ENCODE peak calls at places on chromosomes 7 and 10, in seven cellular contexts. E is GM12865; S is GM13977; Z is endothelial cell; U is CD4-positive, alpha-beta T cell; X is HFF-Myc; V is astrocyte. H is an unnamed sample.

GRCh38 chr7:129169171-129169643 is 19.2 kb upstream of the SMO start:
- DNase-seq in E (peak), S (peak), Z (peak), U (no peak), X (no peak), V (peak), H (peak)

GRCh38 chr10:91883549-91884542 is 25.4 kb downstream of the FGFBP3 start:
- DNase-seq in E (no peak), S (no peak), Z (no peak), U (no peak), X (no peak), V (peak), H (no peak)

GRCh38 chr10:102776779-102777417 is 33.1 kb downstream of the WBP1L start:
- DNase-seq in E (no peak), S (no peak), Z (peak), U (no peak), X (peak), V (peak), H (peak)

GRCh38 chr10:100508691-100509150 is 10.9 kb downstream of the SEC31B start:
- DNase-seq in E (peak), S (peak), Z (peak), U (peak), X (peak), V (peak), H (peak)

GRCh38 chr7:92665926-92666325 is 75.7 kb upstream of the FAM133B start:
- DNase-seq in E (no peak), S (no peak), Z (no peak), U (no peak), X (no peak), V (no peak), H (no peak)

GRCh38 chr10:114408968-114409444 is 4.7 kb upstream of the AFAP1L2 start:
- DNase-seq in E (no peak), S (no peak), Z (no peak), U (no peak), X (no peak), V (no peak), H (no peak)

GRCh38 chr7:83791737-83792136 is 142.8 kb upstream of the SEMA3E start:
- DNase-seq in E (no peak), S (no peak), Z (no peak), U (no peak), X (no peak), V (no peak), H (no peak)

GRCh38 chr10:123009105-123009805 is 449 bp downstream of the ACADSB start:
- DNase-seq in E (peak), S (peak), Z (peak), U (no peak), X (no peak), V (no peak), H (peak)

GRCh38 chr10:103055105-103055504 is 137.0 kb downstream of the CNNM2 start:
- DNase-seq in E (no peak), S (no peak), Z (no peak), U (no peak), X (no peak), V (no peak), H (no peak)

GRCh38 chr10:21203473-21204107 is 306.5 kb upstream of the NEBL start:
- DNase-seq in E (no peak), S (no peak), Z (no peak), U (no peak), X (no peak), V (no peak), H (no peak)

GRCh38 chr10:48807786-48808185 is 123.1 kb downstream of the WDFY4 start:
- DNase-seq in E (no peak), S (no peak), Z (no peak), U (no peak), X (no peak), V (no peak), H (no peak)

GRCh38 chr7:17038160-17038782 is 156.5 kb upstream of the AGR3 start:
- DNase-seq in E (no peak), S (no peak), Z (no peak), U (no peak), X (no peak), V (no peak), H (no peak)

GRCh38 chr7:135167360-135167759 is 3.1 kb downstream of the CYREN start:
- DNase-seq in E (no peak), S (peak), Z (no peak), U (no peak), X (no peak), V (no peak), H (no peak)

GRCh38 chr10:115092555-115093285 is 445 bp upstream of the ATRNL1 start:
- DNase-seq in E (peak), S (no peak), Z (peak), U (no peak), X (no peak), V (peak), H (peak)

GRCh38 chr10:99631496-99631895 is 11.3 kb upstream of the SLC25A28 start:
- DNase-seq in E (no peak), S (no peak), Z (no peak), U (no peak), X (no peak), V (peak), H (no peak)

GRCh38 chr7:37987732-37988131 is 67.3 kb downstream of the EPDR1 start:
- DNase-seq in E (peak), S (no peak), Z (no peak), U (no peak), X (no peak), V (peak), H (no peak)

GRCh38 chr7:139618482-139619366 is 95.2 kb downstream of the CLEC2L start:
- DNase-seq in E (peak), S (peak), Z (peak), U (peak), X (no peak), V (peak), H (peak)

GRCh38 chr7:21256310-21256877 is 171.5 kb upstream of the SP4 start:
- DNase-seq in E (peak), S (no peak), Z (peak), U (peak), X (no peak), V (peak), H (no peak)

GRCh38 chr10:63713191-63714144 is 192.3 kb downstream of the REEP3 start:
- DNase-seq in E (no peak), S (no peak), Z (peak), U (no peak), X (no peak), V (peak), H (peak)

GRCh38 chr7:37732253-37732652 is 48.7 kb downstream of the GPR141 start:
- DNase-seq in E (peak), S (peak), Z (peak), U (no peak), X (no peak), V (no peak), H (peak)

GRCh38 chr10:22652988-22653431 is 61.4 kb downstream of the PIP4K2A start:
- DNase-seq in E (no peak), S (no peak), Z (no peak), U (no peak), X (no peak), V (no peak), H (no peak)

GRCh38 chr7:5238500-5238899 is 44.2 kb upstream of the SLC29A4 start:
- DNase-seq in E (no peak), S (no peak), Z (no peak), U (no peak), X (no peak), V (no peak), H (no peak)

GRCh38 chr10:6507311-6507710 is 72.8 kb downstream of the PRKCQ start:
- DNase-seq in E (peak), S (peak), Z (no peak), U (no peak), X (no peak), V (no peak), H (no peak)

GRCh38 chr10:43960477-43960876 is 311.8 kb upstream of the ZNF32 start:
- DNase-seq in E (no peak), S (no peak), Z (no peak), U (no peak), X (no peak), V (no peak), H (no peak)

GRCh38 chr10:3958472-3958996 is 173.5 kb upstream of the KLF6 start:
- DNase-seq in E (no peak), S (no peak), Z (no peak), U (no peak), X (no peak), V (no peak), H (no peak)

GRCh38 chr10:3951993-3952392 is 167.0 kb upstream of the KLF6 start:
- DNase-seq in E (no peak), S (no peak), Z (no peak), U (no peak), X (no peak), V (no peak), H (no peak)

GRCh38 chr10:3955954-3956617 is 171.1 kb upstream of the KLF6 start:
- DNase-seq in E (no peak), S (no peak), Z (no peak), U (no peak), X (no peak), V (no peak), H (no peak)

GRCh38 chr10:3954615-3955014 is 169.6 kb upstream of the KLF6 start:
- DNase-seq in E (no peak), S (no peak), Z (no peak), U (no peak), X (no peak), V (no peak), H (no peak)

GRCh38 chr10:3955493-3955892 is 170.5 kb upstream of the KLF6 start:
- DNase-seq in E (no peak), S (no peak), Z (peak), U (no peak), X (no peak), V (no peak), H (no peak)
- TF ChIP-seq CTCF in E (no peak), S (no peak), Z (no peak), U (no peak), X (no peak), V (no peak), H (no peak)

DNA sequence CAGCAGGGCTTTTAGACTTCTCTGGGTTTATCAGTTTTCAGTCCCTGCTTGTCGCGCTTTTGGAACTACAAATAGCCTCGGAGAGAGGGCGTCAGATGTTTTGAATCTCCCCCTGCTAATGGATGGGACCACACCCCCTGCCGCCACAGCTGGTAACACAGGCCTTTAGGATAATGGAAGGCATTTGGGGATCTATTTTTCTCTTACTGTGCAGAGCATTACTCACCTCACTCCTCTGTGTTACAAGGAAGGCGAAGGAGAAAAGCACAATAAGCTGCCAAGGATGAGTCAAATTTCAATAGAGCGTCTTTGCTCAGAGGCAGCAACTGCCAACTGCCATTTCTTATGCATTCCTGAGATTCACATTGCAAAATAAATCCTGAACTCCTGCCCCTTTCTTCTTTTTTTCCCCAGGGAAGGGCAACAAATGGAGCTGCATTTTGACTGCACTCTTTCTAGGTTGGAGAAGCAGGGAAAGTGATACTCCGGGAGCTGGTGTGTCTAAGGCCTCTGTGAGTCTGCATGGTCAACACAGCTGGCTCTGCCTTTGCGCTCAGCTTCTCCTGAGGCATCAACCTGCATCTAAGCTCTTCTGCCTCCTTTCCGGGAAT is 31.5 kb upstream of the SMNDC1 start:
- DNase-seq in E (no peak), S (no peak), Z (no peak), U (no peak), X (peak), V (peak), H (no peak)
- TF ChIP-seq CTCF in E (no peak), S (no peak), Z (no peak), U (no peak), X (peak), V (peak), H (peak)

DNA sequence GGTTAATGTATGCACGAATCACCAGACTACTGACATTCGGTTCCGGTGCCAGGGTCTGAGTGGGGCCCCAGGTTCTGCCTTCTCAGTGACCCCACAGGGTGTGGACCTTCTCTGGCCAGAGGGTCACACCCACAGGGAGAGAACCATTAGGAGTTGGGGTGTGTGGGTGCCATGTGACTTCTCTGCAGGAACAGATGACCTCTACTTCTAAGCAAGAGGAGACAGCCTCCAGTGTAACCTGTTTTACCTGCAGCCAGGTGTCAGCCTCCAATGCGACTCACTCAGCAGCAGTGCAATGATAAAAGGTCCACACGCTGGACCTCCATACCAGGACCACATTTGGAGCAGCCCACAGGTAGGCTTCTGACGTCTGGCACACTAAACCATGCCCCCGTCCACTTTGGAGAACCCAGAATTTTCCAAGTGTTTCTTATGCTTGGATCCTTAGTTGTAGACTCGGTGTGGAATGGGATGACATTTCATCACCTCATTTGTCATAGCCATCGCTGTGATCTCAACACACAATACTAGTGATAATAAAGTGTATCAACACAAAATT is 16.2 kb upstream of the INSIG1 start:
- DNase-seq in E (no peak), S (no peak), Z (no peak), U (no peak), X (no peak), V (no peak), H (no peak)
- TF ChIP-seq CTCF in E (no peak), S (no peak), Z (no peak), U (no peak), X (no peak), V (no peak), H (no peak)

GRCh38 chr10:35598379-35598778 is 6.8 kb upstream of the GJD4 start:
- DNase-seq in E (no peak), S (no peak), Z (no peak), U (no peak), X (no peak), V (no peak), H (no peak)
- TF ChIP-seq CTCF in E (peak), S (peak), Z (peak), U (no peak), X (peak), V (peak), H (peak)

GRCh38 chr10:71980181-71981023 is 16.2 kb downstream of the CHST3 start:
- DNase-seq in E (no peak), S (no peak), Z (no peak), U (no peak), X (no peak), V (peak), H (no peak)

GRCh38 chr10:71981868-71982230 is 17.7 kb downstream of the CHST3 start:
- DNase-seq in E (no peak), S (no peak), Z (no peak), U (no peak), X (no peak), V (no peak), H (no peak)

GRCh38 chr10:71981024-71981867 is 17.1 kb downstream of the CHST3 start:
- DNase-seq in E (no peak), S (no peak), Z (no peak), U (no peak), X (no peak), V (peak), H (peak)

GRCh38 chr10:71984126-71984797 is 20.1 kb downstream of the CHST3 start:
- DNase-seq in E (no peak), S (no peak), Z (no peak), U (no peak), X (no peak), V (no peak), H (no peak)

DNA sequence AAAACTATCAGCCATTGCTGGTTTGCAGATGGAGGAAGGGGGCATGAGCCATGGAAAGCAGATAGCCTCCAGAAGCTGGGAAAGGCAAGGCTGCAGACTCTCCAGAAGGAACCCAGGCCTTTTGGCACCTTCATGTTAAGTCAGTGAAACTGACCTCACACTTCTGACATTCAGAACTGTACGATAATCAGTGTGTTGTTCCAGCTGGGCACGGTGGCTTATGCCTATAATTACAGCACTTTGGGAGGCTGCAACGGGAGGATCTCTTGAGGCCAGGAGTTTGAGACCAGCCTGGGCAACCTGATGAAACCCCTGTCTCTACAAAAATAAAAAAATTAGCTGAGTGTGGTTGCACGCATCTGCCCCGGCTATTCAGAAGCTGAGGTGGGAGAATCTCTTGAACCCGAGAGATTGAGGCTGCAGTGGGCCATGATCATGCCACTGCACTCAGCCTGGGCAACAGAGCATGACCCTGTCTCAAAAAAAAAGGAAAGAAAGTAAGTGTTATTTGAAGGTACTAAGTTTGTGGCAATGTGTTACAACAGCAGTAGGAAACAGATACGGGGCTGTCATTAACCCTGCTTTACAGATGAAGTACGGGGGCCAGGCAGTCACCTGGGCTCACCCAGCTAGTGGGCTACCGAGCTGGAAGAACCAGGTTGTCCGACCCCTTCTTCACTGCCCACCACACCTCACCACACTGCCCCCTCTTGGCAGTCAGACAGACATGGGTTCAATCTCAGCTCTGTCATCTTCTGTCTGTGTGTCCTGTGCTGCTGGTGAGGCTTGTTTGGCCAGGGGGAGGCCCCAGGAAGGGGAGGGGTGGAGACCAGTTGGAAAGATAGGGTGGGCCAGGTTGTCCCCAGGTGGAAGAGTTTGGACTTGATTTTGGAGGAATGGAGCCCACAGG is 18.3 kb downstream of the CHST3 start:
- DNase-seq in E (no peak), S (no peak), Z (no peak), U (no peak), X (no peak), V (no peak), H (no peak)
- TF ChIP-seq CTCF in E (no peak), S (peak), Z (no peak), U (no peak), X (no peak), V (no peak), H (no peak)

DNA sequence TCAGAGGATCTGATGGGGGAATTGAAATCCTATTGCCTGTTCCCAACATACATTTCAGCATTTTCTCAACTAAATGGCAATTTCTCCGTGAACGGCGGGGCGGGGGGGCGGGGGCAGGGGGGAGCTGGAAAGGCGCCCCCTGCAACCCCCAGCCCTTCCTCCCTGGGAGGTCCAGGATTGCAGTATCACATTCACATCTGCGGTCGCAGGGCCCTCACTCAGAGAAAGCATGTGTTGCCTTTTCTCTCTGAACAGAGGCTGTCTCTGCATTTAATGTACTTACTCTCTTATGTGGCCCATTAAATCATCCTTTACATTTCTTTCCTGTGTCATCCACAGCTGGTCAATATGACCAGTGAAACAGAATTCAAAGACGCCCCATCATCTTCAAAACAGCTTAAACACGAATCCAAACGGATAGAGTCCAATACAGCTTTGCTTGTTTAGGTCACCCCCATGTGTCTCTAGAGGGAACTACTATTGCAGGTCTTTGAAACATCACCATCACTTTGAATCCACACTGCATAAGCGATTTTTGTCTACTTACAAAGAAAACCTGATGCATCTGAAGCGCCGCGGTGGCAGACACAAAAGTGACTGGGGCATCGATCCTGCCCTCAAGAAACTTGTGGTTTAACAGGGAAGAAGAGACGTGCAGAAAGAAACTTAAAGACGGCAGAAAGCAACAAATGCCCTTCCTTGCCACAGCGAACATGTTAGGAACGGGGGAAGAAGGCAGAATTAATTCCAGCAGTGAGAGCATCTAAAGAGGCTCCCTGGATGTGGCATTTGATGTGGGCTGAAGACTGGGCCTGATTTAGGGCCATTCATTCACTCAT is 17.0 kb upstream of the ECHDC3 start:
- DNase-seq in E (peak), S (peak), Z (peak), U (no peak), X (peak), V (peak), H (no peak)
- TF ChIP-seq CTCF in E (peak), S (peak), Z (peak), U (peak), X (peak), V (peak), H (peak)

DNA sequence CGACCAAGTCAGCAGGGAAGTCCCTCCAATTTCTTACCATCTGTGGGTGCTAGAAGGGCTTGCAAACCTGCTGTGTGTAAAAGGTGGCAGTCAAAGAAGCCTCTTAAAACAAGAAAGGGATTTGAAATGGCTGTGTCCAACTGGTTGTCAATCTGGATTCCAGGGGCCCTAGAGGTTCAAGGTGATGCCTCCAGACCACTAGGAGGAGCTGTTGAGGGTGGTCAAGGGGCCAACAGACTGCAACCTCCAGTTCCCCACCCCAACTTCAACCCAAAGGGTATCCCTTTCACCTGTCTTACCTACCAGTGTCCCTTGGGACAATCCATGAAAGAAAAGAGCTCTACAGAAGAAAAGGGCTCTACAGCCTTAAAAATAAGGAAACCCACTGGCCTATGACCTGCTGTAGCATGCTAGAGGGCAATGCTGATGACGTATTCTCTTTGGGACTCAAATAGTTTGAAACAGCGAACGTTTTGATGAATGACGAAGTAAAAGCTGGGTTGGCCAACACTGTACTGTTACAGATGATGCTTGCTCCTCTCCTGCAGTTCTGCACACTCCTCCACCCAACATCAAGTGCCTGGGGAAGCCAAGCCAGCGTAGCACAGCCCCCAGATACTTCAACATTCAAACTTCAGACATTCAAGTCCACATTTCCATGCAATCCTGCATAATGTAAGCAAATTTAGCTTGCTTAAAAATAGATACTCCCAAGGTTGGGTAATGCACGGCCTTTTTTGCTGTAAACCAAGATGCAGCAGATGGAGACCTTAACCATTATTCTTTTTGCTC is 46.0 kb upstream of the WDR11 start:
- DNase-seq in E (no peak), S (no peak), Z (no peak), U (no peak), X (no peak), V (no peak), H (no peak)
- TF ChIP-seq CTCF in E (peak), S (peak), Z (no peak), U (no peak), X (no peak), V (no peak), H (no peak)